ENCODE peak calls at places on chromosomes 5 and 9, in seven cellular contexts. One of them, this sample, is unnamed.

GRCh38 chr9:92746567-92747458 is 17.8 kb downstream of the BICD2 start:
- DNase-seq in SHP77 treated with DMSO at 0.1 percent for 48 hours: no peak
- DNase-seq in HFF-Myc: no peak
- DNase-seq in BE2C: no peak
- DNase-seq in IMR-90: peak
- DNase-seq in GM04504: no peak
- DNase-seq in T-helper 22 cell: no peak
- DNase-seq in this sample: no peak

GRCh38 chr5:168317521-168318147 is 26.2 kb downstream of the WWC1 start:
- DNase-seq in IMR-90: peak
- DNase-seq in BE2C: peak
- DNase-seq in T-helper 22 cell: no peak
- DNase-seq in SHP77 treated with DMSO at 0.1 percent for 48 hours: no peak
- DNase-seq in GM04504: peak
- DNase-seq in HFF-Myc: peak
- DNase-seq in this sample: no peak

GRCh38 chr5:175892401-175892800 is 21.0 kb downstream of the CPLX2 start:
- DNase-seq in IMR-90: no peak
- DNase-seq in BE2C: no peak
- DNase-seq in SHP77 treated with DMSO at 0.1 percent for 48 hours: no peak
- DNase-seq in HFF-Myc: no peak
- DNase-seq in T-helper 22 cell: no peak
- DNase-seq in GM04504: no peak
- DNase-seq in this sample: no peak

GRCh38 chr5:691817-692529 is 1.2 kb downstream of the TPPP start:
- DNase-seq in IMR-90: no peak
- DNase-seq in HFF-Myc: no peak
- DNase-seq in SHP77 treated with DMSO at 0.1 percent for 48 hours: no peak
- DNase-seq in GM04504: no peak
- DNase-seq in BE2C: no peak
- DNase-seq in T-helper 22 cell: no peak
- DNase-seq in this sample: no peak

GRCh38 chr5:150073677-150074076 is 12.7 kb downstream of the CSF1R start:
- DNase-seq in HFF-Myc: no peak
- DNase-seq in IMR-90: no peak
- DNase-seq in SHP77 treated with DMSO at 0.1 percent for 48 hours: no peak
- DNase-seq in BE2C: no peak
- DNase-seq in T-helper 22 cell: no peak
- DNase-seq in GM04504: no peak
- DNase-seq in this sample: no peak

GRCh38 chr5:120405923-120406322 is 58.2 kb upstream of the PRR16 start:
- DNase-seq in GM04504: peak
- DNase-seq in IMR-90: peak
- DNase-seq in BE2C: no peak
- DNase-seq in T-helper 22 cell: no peak
- DNase-seq in HFF-Myc: no peak
- DNase-seq in SHP77 treated with DMSO at 0.1 percent for 48 hours: no peak
- DNase-seq in this sample: no peak

GRCh38 chr5:40406426-40407211 is 273.1 kb upstream of the PTGER4 start:
- DNase-seq in HFF-Myc: no peak
- DNase-seq in GM04504: no peak
- DNase-seq in IMR-90: no peak
- DNase-seq in SHP77 treated with DMSO at 0.1 percent for 48 hours: no peak
- DNase-seq in T-helper 22 cell: no peak
- DNase-seq in BE2C: no peak
- DNase-seq in this sample: no peak

GRCh38 chr5:131242728-131243255 is 21.1 kb upstream of the CDC42SE2 start:
- DNase-seq in BE2C: no peak
- DNase-seq in HFF-Myc: peak
- DNase-seq in SHP77 treated with DMSO at 0.1 percent for 48 hours: no peak
- DNase-seq in GM04504: peak
- DNase-seq in T-helper 22 cell: no peak
- DNase-seq in IMR-90: peak
- DNase-seq in this sample: no peak

GRCh38 chr5:171986772-171987171 is 19.7 kb downstream of the FBXW11 start:
- DNase-seq in BE2C: no peak
- DNase-seq in HFF-Myc: no peak
- DNase-seq in T-helper 22 cell: no peak
- DNase-seq in SHP77 treated with DMSO at 0.1 percent for 48 hours: no peak
- DNase-seq in GM04504: no peak
- DNase-seq in IMR-90: no peak
- DNase-seq in this sample: no peak

GRCh38 chr5:176596689-176597416 is 13.1 kb downstream of the GPRIN1 start:
- DNase-seq in IMR-90: no peak
- DNase-seq in GM04504: no peak
- DNase-seq in SHP77 treated with DMSO at 0.1 percent for 48 hours: no peak
- DNase-seq in BE2C: no peak
- DNase-seq in HFF-Myc: no peak
- DNase-seq in T-helper 22 cell: peak
- DNase-seq in this sample: peak

GRCh38 chr9:114786251-114786650 is 19.6 kb downstream of the TNFSF15 start:
- DNase-seq in HFF-Myc: no peak
- DNase-seq in GM04504: no peak
- DNase-seq in IMR-90: no peak
- DNase-seq in SHP77 treated with DMSO at 0.1 percent for 48 hours: no peak
- DNase-seq in T-helper 22 cell: no peak
- DNase-seq in BE2C: no peak
- DNase-seq in this sample: no peak

GRCh38 chr9:76846307-76846706 is 59.6 kb downstream of the PRUNE2 start:
- DNase-seq in BE2C: no peak
- DNase-seq in IMR-90: peak
- DNase-seq in SHP77 treated with DMSO at 0.1 percent for 48 hours: no peak
- DNase-seq in GM04504: no peak
- DNase-seq in HFF-Myc: no peak
- DNase-seq in T-helper 22 cell: no peak
- DNase-seq in this sample: no peak

GRCh38 chr9:77714077-77714549 is 66.0 kb upstream of the GNA14 start:
- DNase-seq in GM04504: peak
- DNase-seq in SHP77 treated with DMSO at 0.1 percent for 48 hours: no peak
- DNase-seq in BE2C: peak
- DNase-seq in IMR-90: peak
- DNase-seq in T-helper 22 cell: no peak
- DNase-seq in HFF-Myc: peak
- DNase-seq in this sample: no peak

GRCh38 chr9:134099123-134099761 is 31.4 kb upstream of the BRD3 start:
- DNase-seq in SHP77 treated with DMSO at 0.1 percent for 48 hours: no peak
- DNase-seq in T-helper 22 cell: peak
- DNase-seq in IMR-90: peak
- DNase-seq in HFF-Myc: peak
- DNase-seq in BE2C: peak
- DNase-seq in GM04504: no peak
- DNase-seq in this sample: peak